ENCODE peak calls at places on chromosomes 3 and 15, in nine cellular contexts. H is putamen; Z is Peyer's patch; M is GM20000; N is KG1; Y is AG09309; W is A549; G is EL; L is activated naive CD8-positive, alpha-beta T cell treated with anti-CD3 and anti-CD28 coated beads for 36 hours. I is an unnamed sample.

GRCh38 chr3:139095803-139096466 is 51.2 kb upstream of the PRR23C start:
- DNase-seq in Z (no peak), G (no peak), M (no peak), Y (no peak), N (no peak), L (no peak), H (no peak), W (no peak), I (no peak)

GRCh38 chr3:32143849-32144757 is 37.7 kb downstream of the GPD1L start:
- DNase-seq in G (peak), Y (peak), M (peak), N (peak), W (peak), L (peak), H (peak), Z (peak), I (peak)

GRCh38 chr15:96361309-96362000 is 31.0 kb downstream of the NR2F2 start:
- DNase-seq in Y (no peak), N (no peak), G (no peak), M (no peak), W (no peak), H (no peak), L (no peak), Z (no peak), I (no peak)

GRCh38 chr15:51424780-51425179 is 83.3 kb downstream of the GLDN start:
- DNase-seq in Z (no peak), L (no peak), Y (no peak), H (no peak), N (no peak), M (no peak), W (no peak), G (no peak), I (no peak)

GRCh38 chr3:60313382-60313781 is 937.9 kb downstream of the FHIT start:
- DNase-seq in Y (no peak), M (no peak), H (no peak), L (no peak), Z (no peak), N (no peak), W (no peak), G (no peak), I (no peak)

GRCh38 chr3:116393199-116393598 is 52.1 kb downstream of the LSAMP start:
- DNase-seq in H (no peak), L (no peak), G (no peak), Z (no peak), N (no peak), M (no peak), W (no peak), Y (no peak), I (no peak)

GRCh38 chr3:42032693-42033349 is 58.3 kb upstream of the TRAK1 start:
- DNase-seq in H (peak), M (no peak), W (no peak), Z (peak), L (no peak), Y (peak), G (peak), N (no peak), I (no peak)

GRCh38 chr15:90561344-90562244 is 31.9 kb downstream of the CRTC3 start:
- DNase-seq in L (no peak), H (no peak), Z (no peak), M (no peak), G (no peak), Y (peak), W (no peak), N (peak), I (no peak)

GRCh38 chr3:123449986-123450474 is 1.1 kb upstream of the ADCY5 start:
- DNase-seq in W (peak), H (no peak), Z (no peak), L (no peak), G (no peak), N (no peak), Y (no peak), M (no peak), I (no peak)

I was measured in Karpas-422.